ENCODE peak calls at places on chromosomes 7 and 10, in nine cellular contexts. L is keratinocyte, N is HepG2, D is heart right ventricle, P is colonic mucosa, X is mucosa of descending colon, Y is astrocyte of the spinal cord, H is bronchial epithelial cell, J is lung. Q is an unnamed sample.

GRCh38 chr7:96380111-96380512 is 58.2 kb upstream of the SLC25A13 start:
- DNase-seq in L (no peak), N (no peak), D (no peak), P (no peak), X (no peak), Y (no peak), H (no peak), J (no peak), Q (no peak)

GRCh38 chr10:617471-617870 is 72.0 kb downstream of the DIP2C start:
- DNase-seq in L (no peak), N (no peak), D (no peak), P (no peak), X (no peak), Y (no peak), H (no peak), J (no peak), Q (no peak)

GRCh38 chr10:104309980-104310978 is 28.0 kb downstream of the ITPRIP start:
- DNase-seq in L (no peak), N (no peak), D (peak; percentile 73), P (no peak), X (no peak), Y (peak; percentile 91), H (no peak), J (no peak), Q (no peak)

GRCh38 chr7:134174797-134175261 is 47.7 kb downstream of the LRGUK start:
- DNase-seq in L (peak; percentile 66), N (peak; percentile 10), D (no peak), P (no peak), X (peak; percentile 3), Y (peak; percentile 82), H (peak; percentile 95), J (no peak), Q (peak; percentile 40)

GRCh38 chr7:142612264-142612881 is 136.9 kb upstream of the PRSS1 start:
- DNase-seq in L (no peak), N (no peak), D (no peak), P (no peak), X (no peak), Y (peak; percentile 68), H (no peak), J (no peak), Q (no peak)

GRCh38 chr7:95011156-95011928 is 103.9 kb downstream of the PPP1R9A start:
- DNase-seq in L (no peak), N (no peak), D (no peak), P (no peak), X (no peak), Y (peak; percentile 87), H (peak; percentile 53), J (no peak), Q (peak; percentile 77)

GRCh38 chr7:24820730-24821044 is 63.4 kb upstream of the GSDME start:
- DNase-seq in L (no peak), N (peak; percentile 61), D (no peak), P (no peak), X (no peak), Y (no peak), H (no peak), J (peak; percentile 40), Q (no peak)

GRCh38 chr7:138122162-138122561 is 45.9 kb downstream of the AKR1D1 start:
- DNase-seq in L (no peak), N (no peak), D (no peak), P (no peak), X (no peak), Y (no peak), H (no peak), J (peak; percentile 24), Q (no peak)

GRCh38 chr7:114478384-114478783 is 63.8 kb downstream of the FOXP2 start:
- DNase-seq in L (no peak), N (no peak), D (no peak), P (no peak), X (no peak), Y (peak; percentile 9), H (peak; percentile 24), J (no peak), Q (no peak)

GRCh38 chr7:100156331-100157068 is 2.0 kb downstream of the TRAPPC14 start:
- DNase-seq in L (no peak), N (no peak), D (no peak), P (no peak), X (no peak), Y (no peak), H (no peak), J (no peak), Q (no peak)
- H3K4me3 ChIP-seq in L (no peak overlapping the region), N (no peak overlapping the region), D (no peak overlapping the region), P (peak overlapping the region; percentile 84), X (no peak overlapping the region), Y (no peak overlapping the region), H (no peak overlapping the region), J (no peak overlapping the region), Q (no peak overlapping the region)

GRCh38 chr7:2063562-2064360 is 169.0 kb downstream of the MAD1L1 start:
- DNase-seq in L (no peak), N (no peak), D (peak; percentile 56), P (peak; percentile 73), X (peak; percentile 80), Y (peak; percentile 26), H (peak; percentile 16), J (no peak), Q (no peak)
- TF ChIP-seq CTCF in L (no peak), N (no peak), D (peak; percentile 37), P (peak; percentile 17), X (no peak), Y (peak; percentile 59), H (peak; percentile 6), J (no peak), Q (peak; percentile 53)

GRCh38 chr7:41705109-41705871 is 2.4 kb upstream of the INHBA start:
- DNase-seq in L (no peak), N (peak; percentile 55), D (peak; percentile 82), P (peak; percentile 87), X (peak; percentile 91), Y (peak; percentile 94), H (peak; percentile 72), J (peak; percentile 91), Q (peak; percentile 86)

GRCh38 chr7:41708621-41709358 is 5.9 kb upstream of the INHBA start:
- DNase-seq in L (no peak), N (no peak), D (no peak), P (no peak), X (no peak), Y (no peak), H (no peak), J (no peak), Q (no peak)

GRCh38 chr7:41702635-41703371 is at the start of gene INHBA:
- DNase-seq in L (peak; percentile 86), N (no peak), D (no peak), P (no peak), X (no peak), Y (peak; percentile 83), H (peak; percentile 89), J (no peak), Q (peak; percentile 63)

GRCh38 chr7:41709621-41710020 is 6.7 kb upstream of the INHBA start:
- DNase-seq in L (no peak), N (no peak), D (no peak), P (no peak), X (no peak), Y (peak; percentile 88), H (peak; percentile 82), J (no peak), Q (peak; percentile 59)

DNA sequence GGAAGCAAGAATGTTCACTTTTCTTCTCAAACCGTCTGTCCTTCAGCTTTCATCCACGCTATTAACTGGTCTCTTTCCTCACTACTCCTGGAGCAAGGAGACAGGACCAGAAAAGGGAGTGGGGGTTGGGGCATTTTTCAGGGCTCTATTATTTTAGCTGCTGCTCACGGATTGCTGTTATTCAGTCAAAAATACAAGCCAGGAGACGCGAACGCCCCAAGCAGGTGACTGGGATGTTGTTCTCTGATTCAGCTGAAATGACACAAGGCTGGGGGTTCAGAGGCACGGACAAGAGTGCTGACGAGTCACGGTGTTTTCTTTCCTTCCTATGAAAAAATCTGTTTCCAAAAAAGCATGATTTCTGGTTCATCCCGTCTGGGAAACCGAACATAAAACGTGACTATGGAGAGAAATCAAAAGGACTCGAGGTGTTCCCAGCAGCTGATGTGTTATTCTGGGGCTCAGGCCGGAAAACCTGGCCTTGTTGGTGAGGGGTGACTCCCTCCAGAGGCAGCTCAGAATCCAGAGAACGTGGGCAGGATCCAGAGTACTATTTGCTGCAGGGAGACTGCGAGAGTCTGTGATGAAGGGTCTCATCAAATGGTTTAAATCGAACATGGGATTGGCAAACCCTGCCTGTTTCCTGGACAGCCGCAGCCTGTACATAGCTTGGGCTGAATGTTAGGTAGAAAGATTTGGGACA is 3.5 kb upstream of the INHBA start:
- DNase-seq in L (no peak), N (no peak), D (no peak), P (no peak), X (no peak), Y (no peak), H (no peak), J (no peak), Q (no peak)
- H3K4me3 ChIP-seq in L (no peak overlapping the region), N (peak overlapping the region; percentile 67), D (peak overlapping the region; percentile 60), P (no peak overlapping the region), X (no peak overlapping the region), Y (no peak overlapping the region), H (no peak overlapping the region), J (no peak overlapping the region), Q (peak overlapping the region; percentile 45)

DNA sequence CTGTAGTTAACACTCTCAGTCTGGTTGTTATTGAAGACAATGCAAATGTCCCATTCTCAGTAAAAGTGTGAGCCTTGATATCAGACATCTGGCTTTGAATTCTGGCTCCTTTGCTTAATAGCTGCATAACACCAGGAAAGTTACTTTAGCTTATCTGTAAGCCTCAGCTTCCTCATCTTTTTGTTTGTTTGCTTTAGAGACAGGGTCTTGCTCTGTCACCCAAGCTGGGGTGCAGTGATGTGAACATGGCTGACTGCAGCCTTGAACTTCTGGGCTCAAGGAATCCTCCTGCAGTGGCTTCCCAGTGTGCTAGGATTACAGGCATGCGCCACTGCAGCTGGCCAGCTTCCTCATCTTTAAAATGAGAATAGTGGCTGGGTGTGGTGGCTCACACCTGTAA is 41.3 kb downstream of the CNNM2 start:
- DNase-seq in L (no peak), N (no peak), D (no peak), P (no peak), X (no peak), Y (no peak), H (no peak), J (no peak), Q (no peak)
- TF ChIP-seq CTCF in L (no peak), N (no peak), D (no peak), P (no peak), X (no peak), Y (no peak), H (no peak), J (no peak), Q (no peak)

GRCh38 chr10:88243847-88244730 is 339.0 kb downstream of the RNLS start:
- DNase-seq in L (no peak), N (no peak), D (peak; percentile 76), P (peak; percentile 74), X (peak; percentile 73), Y (peak; percentile 43), H (no peak), J (peak; percentile 42), Q (no peak)
- H3K4me3 ChIP-seq in L (no peak overlapping the region), N (no peak overlapping the region), D (peak overlapping the region; percentile 38), P (no peak overlapping the region), X (no peak overlapping the region), Y (no peak overlapping the region), H (no peak overlapping the region), J (no peak overlapping the region), Q (no peak overlapping the region)

Q was measured in astrocyte of the cerebellum.